ENCODE peak calls at places on chromosomes 13 and 19, in five cellular contexts. X, U, T, S and Q are unnamed samples.

GRCh38 chr13:40269086-40269485 is 397.4 kb downstream of the FOXO1 start:
- DNase-seq in X (no peak), U (no peak), T (no peak), S (no peak), Q (no peak)

GRCh38 chr13:30030141-30030750 is 179.8 kb upstream of the UBL3 start:
- DNase-seq in X (no peak), U (no peak), T (no peak), S (no peak), Q (no peak)

GRCh38 chr13:20146381-20146780 is 14.5 kb downstream of the GJA3 start:
- DNase-seq in X (no peak), U (no peak), T (no peak), S (no peak), Q (no peak)

GRCh38 chr13:98487016-98487415 is 89.9 kb downstream of the STK24 start:
- DNase-seq in X (no peak), U (no peak), T (no peak), S (no peak), Q (no peak)

GRCh38 chr13:50701469-50701868 is 142.0 kb downstream of the DLEU7 start:
- DNase-seq in X (no peak), U (no peak), T (no peak), S (no peak), Q (no peak)

GRCh38 chr19:30406220-30406944 is 34.2 kb downstream of the ZNF536 start:
- DNase-seq in X (no peak), U (no peak), T (no peak), S (no peak), Q (no peak)

GRCh38 chr13:77176350-77176749 is 149.4 kb upstream of the FBXL3 start:
- DNase-seq in X (no peak), U (no peak), T (no peak), S (no peak), Q (no peak)

GRCh38 chr13:51865838-51866237 is 4.1 kb downstream of the CCDC70 start:
- DNase-seq in X (no peak), U (no peak), T (no peak), S (no peak), Q (no peak)

GRCh38 chr13:77230560-77230959 is 96.3 kb downstream of the MYCBP2 start:
- DNase-seq in X (no peak), U (no peak), T (no peak), S (no peak), Q (no peak)